ENCODE peak calls at places on chromosomes 5 and 9, in five cellular contexts. I, O, B, G and T are unnamed samples.

GRCh38 chr5:1336749-1337489 is 8.0 kb downstream of the CLPTM1L start:
- DNase-seq in B (no peak), O (peak), I (no peak), G (no peak), T (no peak)

GRCh38 chr5:68661237-68661636 is 432.6 kb upstream of the SLC30A5 start:
- DNase-seq in O (peak), B (peak), I (no peak), G (peak), T (peak)

GRCh38 chr5:175629793-175630192 is 28.1 kb upstream of the HRH2 start:
- DNase-seq in G (no peak), B (no peak), I (no peak), O (no peak), T (no peak)

GRCh38 chr5:141857226-141857625 is 21.0 kb downstream of the PCDH1 start:
- DNase-seq in G (no peak), O (no peak), B (no peak), I (no peak), T (no peak)

GRCh38 chr9:33260372-33260771 is 4.1 kb downstream of the BAG1 start:
- DNase-seq in I (no peak), G (no peak), O (no peak), B (no peak), T (no peak)

GRCh38 chr5:125348221-125348692 is 601.8 kb upstream of the ZNF608 start:
- DNase-seq in G (no peak), I (no peak), B (no peak), O (no peak), T (no peak)

GRCh38 chr5:370959-371810 is 49.7 kb downstream of the AHRR start:
- DNase-seq in B (no peak), I (no peak), O (no peak), G (no peak), T (no peak)

GRCh38 chr9:89367281-89367680 is 49.0 kb downstream of the SECISBP2 start:
- DNase-seq in B (no peak), G (no peak), I (no peak), O (no peak), T (no peak)

GRCh38 chr9:116008278-116008677 is 145.3 kb upstream of the PAPPA start:
- DNase-seq in B (peak), I (no peak), G (peak), O (peak), T (peak)

GRCh38 chr9:79623799-79624721 is 52.3 kb downstream of the TLE4 start:
- DNase-seq in O (peak), I (no peak), B (no peak), G (peak), T (peak)

GRCh38 chr9:38154501-38155421 is 85.7 kb upstream of the SHB start:
- DNase-seq in B (no peak), O (peak), G (no peak), I (peak), T (no peak)

GRCh38 chr9:69582544-69583297 is 89.5 kb downstream of the APBA1 start:
- DNase-seq in G (peak), B (peak), O (no peak), I (peak), T (no peak)

GRCh38 chr5:150107909-150108447 is 21.6 kb upstream of the CSF1R start:
- DNase-seq in G (no peak), O (peak), B (no peak), I (no peak), T (no peak)